ENCODE peak calls at places on chromosomes 3 and 15, in eight cellular contexts. One of them, this sample, is unnamed.

GRCh38 chr3:72555714-72556113 is 292.5 kb downstream of the SHQ1 start:
- DNase-seq in upper lobe of left lung: no peak
- DNase-seq in suprapubic skin: no peak
- DNase-seq in sigmoid colon: no peak
- DNase-seq in SK-N-SH: no peak
- DNase-seq in spleen: no peak
- DNase-seq in breast epithelium: no peak
- DNase-seq in GM12878: no peak
- DNase-seq in this sample: no peak

GRCh38 chr3:138898301-138898700 is 48.6 kb downstream of the FOXL2 start:
- DNase-seq in spleen: no peak
- DNase-seq in breast epithelium: no peak
- DNase-seq in sigmoid colon: no peak
- DNase-seq in upper lobe of left lung: no peak
- DNase-seq in suprapubic skin: no peak
- DNase-seq in GM12878: no peak
- DNase-seq in SK-N-SH: no peak
- DNase-seq in this sample: no peak

GRCh38 chr3:171198781-171199472 is 172.4 kb upstream of the SLC2A2 start:
- DNase-seq in SK-N-SH: no peak
- DNase-seq in breast epithelium: no peak
- DNase-seq in GM12878: no peak
- DNase-seq in suprapubic skin: no peak
- DNase-seq in sigmoid colon: no peak
- DNase-seq in spleen: no peak
- DNase-seq in upper lobe of left lung: no peak
- DNase-seq in this sample: no peak

GRCh38 chr3:100348727-100349126 is 14.2 kb downstream of the NIT2 start:
- DNase-seq in GM12878: no peak
- DNase-seq in SK-N-SH: no peak
- DNase-seq in suprapubic skin: no peak
- DNase-seq in upper lobe of left lung: no peak
- DNase-seq in sigmoid colon: no peak
- DNase-seq in breast epithelium: no peak
- DNase-seq in spleen: no peak
- DNase-seq in this sample: no peak

GRCh38 chr15:32730677-32731654 is 13.2 kb downstream of the GREM1 start:
- DNase-seq in SK-N-SH: no peak
- DNase-seq in breast epithelium: no peak
- DNase-seq in upper lobe of left lung: peak
- DNase-seq in sigmoid colon: no peak
- DNase-seq in spleen: no peak
- DNase-seq in GM12878: no peak
- DNase-seq in suprapubic skin: no peak
- DNase-seq in this sample: peak

GRCh38 chr3:155079795-155080546 is at the start of gene MME:
- DNase-seq in spleen: peak
- DNase-seq in SK-N-SH: peak
- DNase-seq in breast epithelium: no peak
- DNase-seq in GM12878: no peak
- DNase-seq in upper lobe of left lung: peak
- DNase-seq in sigmoid colon: no peak
- DNase-seq in suprapubic skin: peak
- DNase-seq in this sample: peak

GRCh38 chr15:69677403-69677802 is 224.8 kb downstream of the RPLP1 start:
- DNase-seq in spleen: no peak
- DNase-seq in upper lobe of left lung: no peak
- DNase-seq in GM12878: peak
- DNase-seq in SK-N-SH: no peak
- DNase-seq in sigmoid colon: no peak
- DNase-seq in suprapubic skin: no peak
- DNase-seq in breast epithelium: no peak
- DNase-seq in this sample: no peak

GRCh38 chr15:43958894-43959330 is 132.1 kb downstream of the WDR76 start:
- DNase-seq in upper lobe of left lung: no peak
- DNase-seq in SK-N-SH: no peak
- DNase-seq in sigmoid colon: no peak
- DNase-seq in breast epithelium: no peak
- DNase-seq in spleen: no peak
- DNase-seq in GM12878: no peak
- DNase-seq in suprapubic skin: no peak
- DNase-seq in this sample: no peak

GRCh38 chr15:31887246-31887645 is 143.1 kb upstream of the CHRNA7 start:
- DNase-seq in sigmoid colon: no peak
- DNase-seq in suprapubic skin: no peak
- DNase-seq in spleen: no peak
- DNase-seq in breast epithelium: no peak
- DNase-seq in SK-N-SH: peak
- DNase-seq in upper lobe of left lung: no peak
- DNase-seq in GM12878: no peak
- DNase-seq in this sample: no peak

GRCh38 chr3:9395570-9396300 is 1.7 kb upstream of the SETD5 start:
- DNase-seq in breast epithelium: no peak
- DNase-seq in SK-N-SH: no peak
- DNase-seq in upper lobe of left lung: no peak
- DNase-seq in spleen: no peak
- DNase-seq in GM12878: no peak
- DNase-seq in suprapubic skin: no peak
- DNase-seq in sigmoid colon: no peak
- DNase-seq in this sample: no peak

GRCh38 chr3:24420224-24420623 is 74.4 kb downstream of the THRB start:
- DNase-seq in upper lobe of left lung: no peak
- DNase-seq in sigmoid colon: no peak
- DNase-seq in spleen: no peak
- DNase-seq in SK-N-SH: no peak
- DNase-seq in suprapubic skin: no peak
- DNase-seq in GM12878: no peak
- DNase-seq in breast epithelium: no peak
- DNase-seq in this sample: no peak

GRCh38 chr3:29686889-29687592 is 406.2 kb downstream of the RBMS3 start:
- DNase-seq in breast epithelium: no peak
- DNase-seq in spleen: no peak
- DNase-seq in suprapubic skin: no peak
- DNase-seq in sigmoid colon: no peak
- DNase-seq in SK-N-SH: peak
- DNase-seq in upper lobe of left lung: no peak
- DNase-seq in GM12878: peak
- DNase-seq in this sample: no peak

GRCh38 chr3:127035672-127036071 is 52.8 kb downstream of the PLXNA1 start:
- DNase-seq in spleen: peak
- DNase-seq in breast epithelium: no peak
- DNase-seq in sigmoid colon: peak
- DNase-seq in upper lobe of left lung: peak
- DNase-seq in suprapubic skin: peak
- DNase-seq in GM12878: no peak
- DNase-seq in SK-N-SH: no peak
- DNase-seq in this sample: peak

DNA sequence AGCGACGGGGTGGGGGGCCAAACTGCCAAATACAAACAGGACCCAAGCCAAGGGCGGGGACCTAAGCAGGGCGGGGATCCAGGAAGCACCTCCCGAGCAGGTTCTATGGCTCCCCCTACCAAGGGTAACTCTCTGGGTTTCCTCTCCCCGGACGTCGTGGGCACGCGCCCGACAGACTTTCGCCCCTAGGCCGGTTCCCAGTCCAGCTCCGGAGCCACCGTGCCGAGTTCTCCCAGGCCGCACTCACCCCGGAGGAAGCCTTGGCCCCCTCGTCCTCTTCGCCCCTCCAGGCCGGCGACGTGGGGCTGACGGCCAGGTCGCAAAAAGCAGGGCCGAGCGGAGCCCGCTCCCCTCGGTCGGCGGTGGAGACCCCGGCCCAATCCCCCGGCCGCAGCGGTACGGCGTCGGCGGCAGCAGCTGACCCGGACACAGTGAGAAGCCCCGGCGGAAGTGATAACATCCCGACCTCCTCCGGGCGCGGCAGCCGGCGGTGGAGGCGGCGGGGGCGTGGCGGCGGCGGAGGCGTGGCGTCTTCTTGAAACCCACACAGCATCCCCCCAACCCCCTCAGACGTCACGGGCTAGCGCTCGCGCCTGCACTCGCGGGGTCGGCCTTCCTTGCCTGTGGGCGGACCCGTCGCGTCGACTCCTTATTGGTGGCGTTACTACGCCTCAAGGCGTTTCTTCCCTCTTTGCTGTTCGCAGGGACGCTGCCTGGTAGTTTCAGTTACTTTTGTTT is at the start of gene BNIP2:
- DNase-seq in breast epithelium: peak
- DNase-seq in SK-N-SH: peak
- DNase-seq in suprapubic skin: peak
- DNase-seq in sigmoid colon: peak
- DNase-seq in spleen: peak
- DNase-seq in upper lobe of left lung: peak
- DNase-seq in GM12878: peak
- DNase-seq in this sample: peak
- TF ChIP-seq POLR2AphosphoS5 in breast epithelium: peak
- TF ChIP-seq POLR2AphosphoS5 in SK-N-SH: peak
- TF ChIP-seq POLR2AphosphoS5 in suprapubic skin: peak
- TF ChIP-seq POLR2AphosphoS5 in sigmoid colon: peak
- TF ChIP-seq POLR2AphosphoS5 in spleen: peak
- TF ChIP-seq POLR2AphosphoS5 in upper lobe of left lung: peak
- TF ChIP-seq POLR2AphosphoS5 in GM12878: peak
- TF ChIP-seq POLR2AphosphoS5 in this sample: peak

DNA sequence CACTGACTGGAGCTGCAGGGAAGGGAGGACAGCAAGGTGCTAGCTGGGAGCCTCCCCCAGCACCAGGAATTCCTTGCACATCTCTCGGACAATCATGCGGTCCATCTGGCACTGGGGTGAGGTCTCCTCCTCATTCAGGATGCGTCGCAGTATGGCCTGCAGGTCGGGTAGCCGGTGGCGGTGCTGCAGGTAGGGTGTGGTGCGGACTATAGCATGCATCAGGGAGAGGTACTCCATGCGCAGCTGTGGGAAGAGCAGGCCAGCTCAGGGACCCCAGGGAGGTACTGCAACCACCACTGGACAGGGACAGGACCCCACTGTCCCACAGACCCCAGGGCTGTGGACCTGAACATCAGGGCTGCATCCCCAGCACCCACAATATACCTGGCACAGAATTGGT is 11.2 kb downstream of the NCKIPSD start:
- DNase-seq in spleen: no peak
- DNase-seq in breast epithelium: no peak
- DNase-seq in SK-N-SH: no peak
- DNase-seq in suprapubic skin: no peak
- DNase-seq in sigmoid colon: no peak
- DNase-seq in upper lobe of left lung: no peak
- DNase-seq in GM12878: no peak
- DNase-seq in this sample: no peak
- TF ChIP-seq POLR2AphosphoS5 in spleen: no peak
- TF ChIP-seq POLR2AphosphoS5 in breast epithelium: no peak
- TF ChIP-seq POLR2AphosphoS5 in SK-N-SH: no peak
- TF ChIP-seq POLR2AphosphoS5 in suprapubic skin: no peak
- TF ChIP-seq POLR2AphosphoS5 in sigmoid colon: no peak
- TF ChIP-seq POLR2AphosphoS5 in upper lobe of left lung: no peak
- TF ChIP-seq POLR2AphosphoS5 in GM12878: no peak
- TF ChIP-seq POLR2AphosphoS5 in this sample: no peak

DNA sequence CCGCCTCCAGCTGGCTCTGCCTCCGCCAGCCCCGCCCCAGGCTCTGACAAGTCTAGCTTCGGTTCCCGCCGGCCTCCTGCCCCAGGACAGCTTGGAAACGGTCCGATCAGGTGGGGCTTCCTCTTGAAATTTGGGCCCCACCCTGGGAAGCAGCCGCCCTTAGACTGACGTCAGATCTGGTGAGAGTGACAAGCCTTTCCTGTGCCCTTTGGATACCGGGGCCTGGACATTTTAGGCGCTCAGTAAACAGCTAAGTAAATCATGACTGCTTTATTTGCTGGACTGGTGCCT is 378 bp upstream of the HYAL3 start:
- DNase-seq in upper lobe of left lung: no peak
- DNase-seq in sigmoid colon: no peak
- DNase-seq in suprapubic skin: no peak
- DNase-seq in GM12878: no peak
- DNase-seq in SK-N-SH: no peak
- DNase-seq in breast epithelium: no peak
- DNase-seq in spleen: no peak
- DNase-seq in this sample: no peak
- TF ChIP-seq POLR2AphosphoS5 in upper lobe of left lung: peak
- TF ChIP-seq POLR2AphosphoS5 in sigmoid colon: no peak
- TF ChIP-seq POLR2AphosphoS5 in suprapubic skin: peak
- TF ChIP-seq POLR2AphosphoS5 in GM12878: no peak
- TF ChIP-seq POLR2AphosphoS5 in SK-N-SH: no peak
- TF ChIP-seq POLR2AphosphoS5 in breast epithelium: peak
- TF ChIP-seq POLR2AphosphoS5 in spleen: no peak
- TF ChIP-seq POLR2AphosphoS5 in this sample: peak

GRCh38 chr3:111362286-111363009 is 179.5 kb upstream of the CD96 start:
- DNase-seq in GM12878: no peak
- DNase-seq in SK-N-SH: no peak
- DNase-seq in sigmoid colon: no peak
- DNase-seq in spleen: no peak
- DNase-seq in suprapubic skin: no peak
- DNase-seq in breast epithelium: no peak
- DNase-seq in upper lobe of left lung: no peak
- DNase-seq in this sample: no peak
- TF ChIP-seq POLR2AphosphoS5 in GM12878: no peak
- TF ChIP-seq POLR2AphosphoS5 in SK-N-SH: no peak
- TF ChIP-seq POLR2AphosphoS5 in sigmoid colon: no peak
- TF ChIP-seq POLR2AphosphoS5 in spleen: no peak
- TF ChIP-seq POLR2AphosphoS5 in suprapubic skin: no peak
- TF ChIP-seq POLR2AphosphoS5 in breast epithelium: no peak
- TF ChIP-seq POLR2AphosphoS5 in upper lobe of left lung: no peak
- TF ChIP-seq POLR2AphosphoS5 in this sample: no peak

GRCh38 chr15:100878130-100878529 is 1.5 kb upstream of the ALDH1A3 start:
- DNase-seq in suprapubic skin: no peak
- DNase-seq in SK-N-SH: no peak
- DNase-seq in breast epithelium: no peak
- DNase-seq in sigmoid colon: no peak
- DNase-seq in spleen: no peak
- DNase-seq in upper lobe of left lung: no peak
- DNase-seq in GM12878: no peak
- DNase-seq in this sample: no peak

GRCh38 chr15:100879046-100879445 is 585 bp upstream of the ALDH1A3 start:
- DNase-seq in spleen: no peak
- DNase-seq in upper lobe of left lung: no peak
- DNase-seq in SK-N-SH: peak
- DNase-seq in sigmoid colon: no peak
- DNase-seq in GM12878: no peak
- DNase-seq in breast epithelium: no peak
- DNase-seq in suprapubic skin: peak
- DNase-seq in this sample: no peak

GRCh38 chr15:100878601-100879000 is 1.0 kb upstream of the ALDH1A3 start:
- DNase-seq in sigmoid colon: no peak
- DNase-seq in spleen: no peak
- DNase-seq in SK-N-SH: no peak
- DNase-seq in breast epithelium: no peak
- DNase-seq in suprapubic skin: no peak
- DNase-seq in upper lobe of left lung: no peak
- DNase-seq in GM12878: no peak
- DNase-seq in this sample: no peak

GRCh38 chr15:100875976-100876375 is 3.7 kb upstream of the ALDH1A3 start:
- DNase-seq in SK-N-SH: no peak
- DNase-seq in GM12878: no peak
- DNase-seq in sigmoid colon: no peak
- DNase-seq in breast epithelium: no peak
- DNase-seq in suprapubic skin: no peak
- DNase-seq in upper lobe of left lung: no peak
- DNase-seq in spleen: no peak
- DNase-seq in this sample: no peak

DNA sequence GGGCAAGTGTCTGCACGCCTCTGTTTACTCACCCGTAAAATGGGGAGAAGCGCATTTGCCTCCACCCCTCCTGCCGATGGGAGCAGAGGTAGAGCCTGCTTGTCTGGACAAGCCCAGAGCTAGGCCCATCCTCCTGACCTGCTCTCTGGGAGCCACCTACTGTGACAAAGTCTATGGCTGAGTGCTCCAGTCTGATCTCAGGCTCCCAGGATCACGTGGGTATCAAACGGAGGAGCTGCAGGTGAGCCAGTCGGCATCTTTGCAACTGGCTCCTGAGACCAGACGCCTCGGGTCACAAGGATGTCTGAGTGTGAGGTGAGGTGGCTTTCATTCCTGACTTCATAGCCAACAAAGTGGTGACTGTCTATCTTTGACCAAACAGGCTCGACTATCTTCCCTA is 2.1 kb upstream of the ALDH1A3 start:
- DNase-seq in GM12878: no peak
- DNase-seq in SK-N-SH: no peak
- DNase-seq in upper lobe of left lung: no peak
- DNase-seq in sigmoid colon: no peak
- DNase-seq in suprapubic skin: no peak
- DNase-seq in spleen: no peak
- DNase-seq in breast epithelium: no peak
- DNase-seq in this sample: no peak
- TF ChIP-seq POLR2AphosphoS5 in GM12878: no peak
- TF ChIP-seq POLR2AphosphoS5 in SK-N-SH: no peak
- TF ChIP-seq POLR2AphosphoS5 in upper lobe of left lung: no peak
- TF ChIP-seq POLR2AphosphoS5 in sigmoid colon: no peak
- TF ChIP-seq POLR2AphosphoS5 in suprapubic skin: no peak
- TF ChIP-seq POLR2AphosphoS5 in spleen: no peak
- TF ChIP-seq POLR2AphosphoS5 in breast epithelium: no peak
- TF ChIP-seq POLR2AphosphoS5 in this sample: no peak

This sample was measured in stomach.